ENCODE peak calls at places on chromosome 17, in ten cellular contexts. Q is progenitor cell of endocrine pancreas; D is CD8-positive, alpha-beta T cell; W is lower lobe of right lung; N is WERI-Rb-1; X is endothelial cell; H is fibroblast of mammary gland; E is tibial nerve; Y is brain microvascular endothelial cell; L is neural crest cell. K is an unnamed sample.

GRCh38 chr17:13323990-13324389 is 277.7 kb downstream of the HS3ST3A1 start:
- DNase-seq in Q (no peak), D (no peak), W (no peak), N (no peak), X (no peak), H (peak; percentile 32), E (no peak), Y (no peak), L (no peak), K (no peak)

GRCh38 chr17:77528516-77529327 is 388.0 kb downstream of the SEC14L1 start:
- DNase-seq in Q (peak; percentile 32), D (peak; percentile 28), W (no peak), N (peak; percentile 94), X (peak; percentile 45), H (no peak), E (no peak), Y (no peak), L (peak; percentile 67), K (no peak)

GRCh38 chr17:42409467-42410351 is 13.3 kb downstream of the CAVIN1 start:
- DNase-seq in Q (no peak), D (no peak), W (peak; percentile 66), N (no peak), X (no peak), H (peak; percentile 95), E (peak; percentile 76), Y (peak; percentile 71), L (no peak), K (no peak)

GRCh38 chr17:72358465-72358864 is 237.6 kb downstream of the SOX9 start:
- DNase-seq in Q (no peak), D (no peak), W (no peak), N (no peak), X (no peak), H (peak; percentile 56), E (no peak), Y (peak; percentile 45), L (no peak), K (no peak)

GRCh38 chr17:64024781-64025731 is 4.6 kb upstream of the ICAM2 start:
- DNase-seq in Q (no peak), D (peak; percentile 51), W (no peak), N (no peak), X (no peak), H (peak; percentile 19), E (no peak), Y (no peak), L (no peak), K (no peak)

GRCh38 chr17:21843951-21844590 is 151.7 kb downstream of the KCNJ18 start:
- DNase-seq in Q (no peak), D (no peak), W (no peak), N (no peak), X (no peak), H (no peak), E (no peak), Y (no peak), L (no peak), K (no peak)

GRCh38 chr17:339193-340061 is 13.2 kb downstream of the RPH3AL start:
- DNase-seq in Q (no peak), D (no peak), W (no peak), N (no peak), X (no peak), H (no peak), E (no peak), Y (no peak), L (no peak), K (no peak)

GRCh38 chr17:11279776-11280344 is 38.8 kb downstream of the SHISA6 start:
- DNase-seq in Q (no peak), D (no peak), W (no peak), N (no peak), X (no peak), H (no peak), E (no peak), Y (no peak), L (no peak), K (peak; percentile 11)

GRCh38 chr17:65104541-65104940 is 32.6 kb upstream of the RGS9 start:
- DNase-seq in Q (no peak), D (no peak), W (no peak), N (no peak), X (no peak), H (no peak), E (no peak), Y (no peak), L (no peak), K (no peak)

DNA sequence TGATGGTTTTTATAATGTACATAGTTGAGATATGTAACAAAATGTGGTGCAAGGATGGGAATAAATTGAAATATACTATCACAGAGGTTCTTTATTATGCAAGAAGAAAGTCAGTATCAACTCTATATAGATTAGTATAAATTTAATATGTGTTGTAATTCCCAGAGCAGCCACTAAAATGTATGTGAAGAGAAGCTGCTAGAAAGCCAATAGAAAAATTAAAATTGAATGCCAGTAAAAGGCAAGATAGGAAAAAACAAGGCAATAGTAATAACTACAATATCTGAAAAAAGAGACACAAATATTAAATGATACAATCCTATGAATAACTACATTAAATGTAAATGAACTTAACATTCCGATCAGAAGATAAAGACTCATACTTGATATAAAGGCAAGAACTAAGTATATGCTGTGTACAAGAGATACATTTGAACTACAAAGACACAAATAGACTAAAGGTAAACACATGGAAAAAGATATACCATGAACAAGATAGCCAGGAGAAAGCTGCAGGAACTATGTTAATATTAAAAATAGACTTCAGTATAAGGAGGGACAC is 92.0 kb downstream of the ABCA8 start:
- DNase-seq in Q (no peak), D (no peak), W (no peak), N (no peak), X (no peak), H (no peak), E (no peak), Y (no peak), L (no peak), K (no peak)
- TF ChIP-seq CTCF in Q (no peak), D (no peak), W (no peak), N (no peak), X (peak; percentile 39), H (no peak), E (no peak), Y (no peak), L (peak; percentile 43), K (no peak)

DNA sequence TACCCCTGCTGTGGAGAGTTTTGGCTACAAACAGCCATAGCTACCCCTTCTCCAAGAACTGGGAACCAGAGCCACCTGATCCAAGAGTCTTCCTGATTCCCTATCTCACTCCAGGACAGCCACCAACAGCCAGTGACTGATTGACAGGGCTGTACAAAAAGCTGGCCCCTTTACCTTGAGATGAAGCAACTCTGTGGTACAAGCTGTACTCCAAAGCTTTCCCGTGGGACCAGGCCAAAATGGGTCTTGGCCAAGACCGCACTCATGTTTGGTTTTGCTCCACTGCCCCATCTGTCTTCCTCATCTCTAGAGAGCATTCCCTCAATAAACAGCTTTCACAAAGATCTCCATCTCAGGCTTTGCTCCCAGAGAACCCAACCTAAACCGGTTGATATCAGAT is 43.6 kb downstream of the RNF157 start:
- DNase-seq in Q (no peak), D (no peak), W (no peak), N (no peak), X (no peak), H (peak; percentile 85), E (peak; percentile 59), Y (no peak), L (no peak), K (no peak)
- TF ChIP-seq CTCF in Q (no peak), D (no peak), W (no peak), N (no peak), X (no peak), H (no peak), E (no peak), Y (no peak), L (no peak), K (no peak)

GRCh38 chr17:74962622-74963394 is 9.8 kb downstream of the HID1 start:
- DNase-seq in Q (no peak), D (no peak), W (no peak), N (no peak), X (no peak), H (no peak), E (no peak), Y (no peak), L (no peak), K (no peak)

GRCh38 chr17:74961657-74962360 is 10.8 kb downstream of the HID1 start:
- DNase-seq in Q (peak; percentile 82), D (peak; percentile 85), W (peak; percentile 88), N (peak; percentile 96), X (peak; percentile 91), H (peak; percentile 83), E (peak; percentile 84), Y (peak; percentile 78), L (peak; percentile 95), K (peak; percentile 96)

GRCh38 chr17:74959826-74960738 is 12.5 kb downstream of the HID1 start:
- DNase-seq in Q (no peak), D (no peak), W (no peak), N (no peak), X (no peak), H (peak; percentile 35), E (no peak), Y (no peak), L (no peak), K (no peak)

GRCh38 chr17:74957935-74958549 is 14.5 kb downstream of the HID1 start:
- DNase-seq in Q (peak; percentile 87), D (peak; percentile 83), W (peak; percentile 83), N (peak; percentile 90), X (peak; percentile 95), H (peak; percentile 41), E (peak; percentile 58), Y (peak; percentile 51), L (peak; percentile 98), K (peak; percentile 93)

GRCh38 chr17:74960739-74961342 is 11.7 kb downstream of the HID1 start:
- DNase-seq in Q (peak; percentile 41), D (peak; percentile 43), W (peak; percentile 80), N (peak; percentile 96), X (peak; percentile 61), H (peak; percentile 15), E (no peak), Y (peak; percentile 17), L (peak; percentile 53), K (no peak)
- TF ChIP-seq CTCF in Q (peak; percentile 70), D (no peak), W (peak; percentile 50), N (peak; percentile 99), X (peak; percentile 44), H (no peak), E (peak; percentile 21), Y (peak; percentile 67), L (peak; percentile 61), K (peak; percentile 46)

DNA sequence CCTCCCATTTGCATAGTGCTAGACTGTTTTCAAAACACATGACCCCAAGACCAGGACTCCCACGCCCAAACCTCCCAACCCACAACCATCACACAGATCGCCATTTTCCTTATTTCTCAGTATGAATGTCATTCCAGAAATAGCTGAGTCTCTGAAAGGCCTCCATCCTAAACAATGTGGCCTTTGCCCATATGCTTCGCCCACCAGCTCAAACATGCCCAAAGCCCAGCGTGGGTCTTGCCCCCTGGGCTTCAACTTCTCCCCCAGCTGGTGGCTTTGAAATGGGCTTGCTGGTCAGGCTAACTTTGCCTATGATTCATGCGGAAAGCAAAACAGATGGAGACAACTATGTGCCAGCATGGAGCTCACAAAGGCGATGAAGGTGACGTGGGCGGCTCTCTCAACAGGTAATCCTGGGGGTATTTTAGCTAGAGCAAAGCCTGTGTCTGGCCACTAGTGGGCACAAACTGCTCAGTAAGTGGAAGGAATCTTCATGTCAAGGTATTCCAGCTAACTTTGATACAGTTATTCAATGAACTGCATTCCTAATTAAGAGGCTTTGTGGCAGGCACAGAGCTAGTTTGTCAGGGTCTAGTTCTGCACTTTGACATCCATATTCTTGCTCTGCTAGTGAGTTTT is 17.1 kb downstream of the PMP22 start:
- DNase-seq in Q (no peak), D (no peak), W (no peak), N (peak; percentile 19), X (no peak), H (peak; percentile 16), E (no peak), Y (no peak), L (no peak), K (peak; percentile 34)
- TF ChIP-seq CTCF in Q (peak; percentile 59), D (no peak), W (no peak), N (peak; percentile 59), X (peak; percentile 30), H (peak; percentile 45), E (peak; percentile 12), Y (peak; percentile 77), L (peak; percentile 48), K (peak; percentile 45)

K was measured in osteocyte.